ENCODE peak calls at places on chromosomes 11 and 22, in seven cellular contexts. One of them, this sample, is unnamed. For H3K9me3, the result is how much of the 10 kb centered on the place peaks cover.

GRCh38 chr11:6328321-6328720 is 8.0 kb upstream of the CAVIN3 start:
- DNase-seq in DND-41: no peak
- DNase-seq in IMR-90: peak
- DNase-seq in fibroblast of lung: peak
- DNase-seq in mucosa of descending colon: no peak
- DNase-seq in left ventricle myocardium inferior: no peak
- DNase-seq in CD4-positive, alpha-beta memory T cell: no peak
- DNase-seq in this sample: peak

GRCh38 chr11:102760355-102761035 is 19.9 kb downstream of the MMP10 start:
- DNase-seq in DND-41: no peak
- DNase-seq in IMR-90: peak
- DNase-seq in fibroblast of lung: peak
- DNase-seq in mucosa of descending colon: no peak
- DNase-seq in left ventricle myocardium inferior: no peak
- DNase-seq in CD4-positive, alpha-beta memory T cell: no peak
- DNase-seq in this sample: peak

GRCh38 chr11:125166347-125166841 is 1.8 kb downstream of the PKNOX2 start:
- DNase-seq in DND-41: no peak
- DNase-seq in IMR-90: no peak
- DNase-seq in fibroblast of lung: peak
- DNase-seq in mucosa of descending colon: no peak
- DNase-seq in left ventricle myocardium inferior: peak
- DNase-seq in CD4-positive, alpha-beta memory T cell: peak
- DNase-seq in this sample: peak

GRCh38 chr11:288328-289144 is at the start of gene PGGHG:
- DNase-seq in DND-41: peak
- DNase-seq in IMR-90: no peak
- DNase-seq in fibroblast of lung: peak
- DNase-seq in mucosa of descending colon: peak
- DNase-seq in left ventricle myocardium inferior: peak
- DNase-seq in CD4-positive, alpha-beta memory T cell: peak
- DNase-seq in this sample: peak

GRCh38 chr11:70948855-70949551 is 303.4 kb downstream of the SHANK2 start:
- DNase-seq in DND-41: no peak
- DNase-seq in IMR-90: no peak
- DNase-seq in fibroblast of lung: no peak
- DNase-seq in mucosa of descending colon: no peak
- DNase-seq in left ventricle myocardium inferior: no peak
- DNase-seq in CD4-positive, alpha-beta memory T cell: no peak
- DNase-seq in this sample: no peak

GRCh38 chr11:69644071-69644961 is 3.4 kb downstream of the CCND1 start:
- DNase-seq in DND-41: no peak
- DNase-seq in IMR-90: peak
- DNase-seq in fibroblast of lung: peak
- DNase-seq in mucosa of descending colon: peak
- DNase-seq in left ventricle myocardium inferior: peak
- DNase-seq in CD4-positive, alpha-beta memory T cell: no peak
- DNase-seq in this sample: peak

GRCh38 chr11:121444508-121444907 is 7.6 kb upstream of the SORL1 start:
- DNase-seq in DND-41: no peak
- DNase-seq in IMR-90: no peak
- DNase-seq in fibroblast of lung: no peak
- DNase-seq in mucosa of descending colon: no peak
- DNase-seq in left ventricle myocardium inferior: no peak
- DNase-seq in CD4-positive, alpha-beta memory T cell: no peak
- DNase-seq in this sample: no peak

GRCh38 chr11:117515892-117516291 is 188.2 kb downstream of the CEP164 start:
- DNase-seq in DND-41: no peak
- DNase-seq in IMR-90: no peak
- DNase-seq in fibroblast of lung: no peak
- DNase-seq in mucosa of descending colon: no peak
- DNase-seq in left ventricle myocardium inferior: no peak
- DNase-seq in CD4-positive, alpha-beta memory T cell: no peak
- DNase-seq in this sample: no peak

GRCh38 chr11:43359432-43359818 is 705 bp downstream of the TTC17 start:
- DNase-seq in DND-41: peak
- DNase-seq in IMR-90: peak
- DNase-seq in fibroblast of lung: peak
- DNase-seq in mucosa of descending colon: no peak
- DNase-seq in left ventricle myocardium inferior: no peak
- DNase-seq in CD4-positive, alpha-beta memory T cell: peak
- DNase-seq in this sample: peak

GRCh38 chr11:9839550-9839949 is 175.7 kb downstream of the SWAP70 start:
- DNase-seq in DND-41: no peak
- DNase-seq in IMR-90: no peak
- DNase-seq in fibroblast of lung: no peak
- DNase-seq in mucosa of descending colon: no peak
- DNase-seq in left ventricle myocardium inferior: no peak
- DNase-seq in CD4-positive, alpha-beta memory T cell: no peak
- DNase-seq in this sample: no peak

GRCh38 chr11:62832346-62833234 is at the start of gene TEX54:
- DNase-seq in DND-41: no peak
- DNase-seq in IMR-90: peak
- DNase-seq in fibroblast of lung: peak
- DNase-seq in mucosa of descending colon: peak
- DNase-seq in left ventricle myocardium inferior: no peak
- DNase-seq in CD4-positive, alpha-beta memory T cell: no peak
- DNase-seq in this sample: no peak

GRCh38 chr11:21761000-21761399 is 431.9 kb upstream of the ANO5 start:
- DNase-seq in DND-41: no peak
- DNase-seq in IMR-90: no peak
- DNase-seq in fibroblast of lung: no peak
- DNase-seq in mucosa of descending colon: no peak
- DNase-seq in left ventricle myocardium inferior: no peak
- DNase-seq in CD4-positive, alpha-beta memory T cell: no peak
- DNase-seq in this sample: no peak

GRCh38 chr11:47593934-47594855 is at the start of gene C1QTNF4:
- DNase-seq in DND-41: no peak
- DNase-seq in IMR-90: no peak
- DNase-seq in fibroblast of lung: no peak
- DNase-seq in mucosa of descending colon: no peak
- DNase-seq in left ventricle myocardium inferior: no peak
- DNase-seq in CD4-positive, alpha-beta memory T cell: no peak
- DNase-seq in this sample: no peak

GRCh38 chr11:130648601-130649000 is 200.2 kb downstream of the ADAMTS15 start:
- DNase-seq in DND-41: no peak
- DNase-seq in IMR-90: no peak
- DNase-seq in fibroblast of lung: no peak
- DNase-seq in mucosa of descending colon: no peak
- DNase-seq in left ventricle myocardium inferior: peak
- DNase-seq in CD4-positive, alpha-beta memory T cell: no peak
- DNase-seq in this sample: no peak

GRCh38 chr11:1929621-1930447 is 10.3 kb downstream of the TNNT3 start:
- DNase-seq in DND-41: no peak
- DNase-seq in IMR-90: no peak
- DNase-seq in fibroblast of lung: no peak
- DNase-seq in mucosa of descending colon: no peak
- DNase-seq in left ventricle myocardium inferior: no peak
- DNase-seq in CD4-positive, alpha-beta memory T cell: no peak
- DNase-seq in this sample: no peak

GRCh38 chr22:42855726-42856125 is 1.3 kb downstream of the ARFGAP3 start:
- DNase-seq in DND-41: no peak
- DNase-seq in IMR-90: no peak
- DNase-seq in fibroblast of lung: no peak
- DNase-seq in mucosa of descending colon: no peak
- DNase-seq in left ventricle myocardium inferior: no peak
- DNase-seq in CD4-positive, alpha-beta memory T cell: no peak
- DNase-seq in this sample: no peak

GRCh38 chr11:69303427-69303826 is 9.5 kb downstream of the MYEOV start:
- DNase-seq in DND-41: no peak
- DNase-seq in IMR-90: no peak
- DNase-seq in fibroblast of lung: no peak
- DNase-seq in mucosa of descending colon: no peak
- DNase-seq in left ventricle myocardium inferior: no peak
- DNase-seq in CD4-positive, alpha-beta memory T cell: no peak
- DNase-seq in this sample: no peak

GRCh38 chr22:37818397-37819099 is 4.6 kb upstream of the GALR3 start:
- DNase-seq in DND-41: no peak
- DNase-seq in IMR-90: peak
- DNase-seq in fibroblast of lung: peak
- DNase-seq in mucosa of descending colon: peak
- DNase-seq in left ventricle myocardium inferior: peak
- DNase-seq in CD4-positive, alpha-beta memory T cell: peak
- DNase-seq in this sample: peak

GRCh38 chr11:44863231-44863630 is 87.5 kb downstream of the TP53I11 start:
- DNase-seq in DND-41: no peak
- DNase-seq in IMR-90: no peak
- DNase-seq in fibroblast of lung: peak
- DNase-seq in mucosa of descending colon: no peak
- DNase-seq in left ventricle myocardium inferior: no peak
- DNase-seq in CD4-positive, alpha-beta memory T cell: no peak
- DNase-seq in this sample: no peak

GRCh38 chr11:130698174-130698573 is 218.1 kb downstream of the SNX19 start:
- DNase-seq in DND-41: no peak
- DNase-seq in IMR-90: no peak
- DNase-seq in fibroblast of lung: no peak
- DNase-seq in mucosa of descending colon: no peak
- DNase-seq in left ventricle myocardium inferior: no peak
- DNase-seq in CD4-positive, alpha-beta memory T cell: no peak
- DNase-seq in this sample: no peak

DNA sequence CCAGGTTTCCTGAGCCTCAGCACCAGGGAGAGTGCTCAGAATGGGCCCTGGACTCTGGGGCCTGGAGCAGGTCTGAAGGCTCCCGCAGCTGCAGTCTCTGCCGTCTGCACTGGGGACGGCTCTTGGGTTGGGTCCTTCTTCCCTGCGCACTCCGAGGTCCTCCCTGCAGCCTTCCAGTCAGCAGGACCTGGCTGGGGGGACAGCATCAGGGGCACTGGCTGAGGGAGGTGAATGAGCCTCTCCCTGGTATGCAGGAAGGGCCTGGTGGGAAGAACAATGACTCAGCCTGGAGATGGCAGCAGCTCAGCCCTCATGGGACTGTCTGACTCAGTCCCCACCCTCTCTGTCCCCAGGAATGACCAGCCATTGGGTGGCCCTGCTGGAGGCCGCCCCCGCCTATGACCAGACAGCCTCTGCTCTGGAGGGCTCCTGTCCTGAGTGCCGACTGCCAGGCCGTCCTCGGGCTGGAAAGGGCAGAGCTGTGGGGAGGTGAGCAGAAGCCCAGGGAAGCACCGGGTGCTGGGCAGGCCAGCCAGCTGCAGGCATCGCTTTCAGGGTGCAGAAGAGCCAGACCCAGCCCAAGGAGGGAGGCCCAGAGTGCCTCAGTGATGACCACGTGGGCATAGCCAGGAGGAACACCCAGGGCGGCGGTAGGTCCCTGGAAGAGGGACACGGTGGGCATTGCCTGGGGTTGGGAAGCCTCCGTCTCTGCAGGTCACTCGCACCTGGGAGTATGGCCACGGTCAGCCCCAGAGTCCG is 455.0 kb downstream of the BRD1 start:
- DNase-seq in DND-41: no peak
- DNase-seq in IMR-90: no peak
- DNase-seq in fibroblast of lung: no peak
- DNase-seq in mucosa of descending colon: no peak
- DNase-seq in left ventricle myocardium inferior: no peak
- DNase-seq in CD4-positive, alpha-beta memory T cell: no peak
- DNase-seq in this sample: no peak
- H3K9me3 ChIP-seq in DND-41: under half
- H3K9me3 ChIP-seq in IMR-90: half or more
- H3K9me3 ChIP-seq in fibroblast of lung: under half
- H3K9me3 ChIP-seq in mucosa of descending colon: under half
- H3K9me3 ChIP-seq in left ventricle myocardium inferior: under half
- H3K9me3 ChIP-seq in CD4-positive, alpha-beta memory T cell: under half
- H3K9me3 ChIP-seq in this sample: under half

DNA sequence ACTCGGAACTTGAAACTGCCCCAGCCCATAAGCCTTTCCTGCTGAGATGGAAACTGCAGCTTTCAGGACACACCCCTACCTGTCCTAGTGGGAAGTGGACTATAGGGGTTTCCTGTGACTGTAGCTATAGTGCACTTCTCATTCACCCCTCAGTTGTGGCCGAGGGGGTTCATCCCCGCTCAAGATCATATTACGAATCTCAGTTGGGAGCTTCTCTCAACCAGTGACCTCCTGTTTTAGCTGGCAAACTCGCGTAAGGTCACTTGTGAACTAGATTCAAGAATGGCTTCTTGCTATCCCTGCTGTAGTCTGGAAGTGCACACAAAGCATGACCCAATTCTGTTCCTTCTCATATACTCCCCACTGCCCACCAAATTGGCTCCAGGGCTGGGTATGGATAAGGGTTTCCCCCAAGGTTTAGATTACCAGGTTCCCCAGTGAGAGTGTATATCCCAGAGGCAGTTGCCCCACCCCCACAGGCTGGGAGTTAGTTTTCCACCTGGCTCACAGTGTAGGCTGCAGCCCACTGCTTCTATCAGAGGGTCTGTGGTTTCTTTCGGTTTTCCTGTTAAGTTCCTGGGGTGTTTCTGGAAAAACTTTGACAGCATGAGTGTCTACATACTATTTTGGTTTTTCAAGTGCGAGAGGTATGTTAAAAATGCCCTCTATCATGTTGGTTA is 812.9 kb downstream of the JRKL start:
- DNase-seq in DND-41: no peak
- DNase-seq in IMR-90: no peak
- DNase-seq in fibroblast of lung: no peak
- DNase-seq in mucosa of descending colon: no peak
- DNase-seq in left ventricle myocardium inferior: no peak
- DNase-seq in CD4-positive, alpha-beta memory T cell: no peak
- DNase-seq in this sample: peak
- H3K9me3 ChIP-seq in DND-41: under half
- H3K9me3 ChIP-seq in IMR-90: under half
- H3K9me3 ChIP-seq in fibroblast of lung: under half
- H3K9me3 ChIP-seq in mucosa of descending colon: under half
- H3K9me3 ChIP-seq in left ventricle myocardium inferior: under half
- H3K9me3 ChIP-seq in CD4-positive, alpha-beta memory T cell: under half
- H3K9me3 ChIP-seq in this sample: under half

GRCh38 chr11:114607753-114608459 is 12.3 kb upstream of the NXPE4 start:
- DNase-seq in DND-41: no peak
- DNase-seq in IMR-90: no peak
- DNase-seq in fibroblast of lung: no peak
- DNase-seq in mucosa of descending colon: no peak
- DNase-seq in left ventricle myocardium inferior: no peak
- DNase-seq in CD4-positive, alpha-beta memory T cell: no peak
- DNase-seq in this sample: no peak

GRCh38 chr11:114605370-114605769 is 9.8 kb upstream of the NXPE4 start:
- DNase-seq in DND-41: no peak
- DNase-seq in IMR-90: no peak
- DNase-seq in fibroblast of lung: no peak
- DNase-seq in mucosa of descending colon: no peak
- DNase-seq in left ventricle myocardium inferior: no peak
- DNase-seq in CD4-positive, alpha-beta memory T cell: no peak
- DNase-seq in this sample: no peak

GRCh38 chr11:114604886-114605285 is 9.3 kb upstream of the NXPE4 start:
- DNase-seq in DND-41: no peak
- DNase-seq in IMR-90: no peak
- DNase-seq in fibroblast of lung: no peak
- DNase-seq in mucosa of descending colon: no peak
- DNase-seq in left ventricle myocardium inferior: no peak
- DNase-seq in CD4-positive, alpha-beta memory T cell: no peak
- DNase-seq in this sample: no peak

GRCh38 chr11:114606003-114606801 is 10.6 kb upstream of the NXPE4 start:
- DNase-seq in DND-41: no peak
- DNase-seq in IMR-90: peak
- DNase-seq in fibroblast of lung: no peak
- DNase-seq in mucosa of descending colon: no peak
- DNase-seq in left ventricle myocardium inferior: no peak
- DNase-seq in CD4-positive, alpha-beta memory T cell: no peak
- DNase-seq in this sample: no peak

GRCh38 chr11:114604179-114604813 is 8.7 kb upstream of the NXPE4 start:
- DNase-seq in DND-41: no peak
- DNase-seq in IMR-90: no peak
- DNase-seq in fibroblast of lung: no peak
- DNase-seq in mucosa of descending colon: no peak
- DNase-seq in left ventricle myocardium inferior: no peak
- DNase-seq in CD4-positive, alpha-beta memory T cell: no peak
- DNase-seq in this sample: no peak
- H3K9me3 ChIP-seq in DND-41: under half
- H3K9me3 ChIP-seq in IMR-90: under half
- H3K9me3 ChIP-seq in fibroblast of lung: under half
- H3K9me3 ChIP-seq in mucosa of descending colon: under half
- H3K9me3 ChIP-seq in left ventricle myocardium inferior: under half
- H3K9me3 ChIP-seq in CD4-positive, alpha-beta memory T cell: under half
- H3K9me3 ChIP-seq in this sample: under half

GRCh38 chr22:47388778-47389177 is 626.3 kb downstream of the TBC1D22A start:
- DNase-seq in DND-41: no peak
- DNase-seq in IMR-90: no peak
- DNase-seq in fibroblast of lung: no peak
- DNase-seq in mucosa of descending colon: no peak
- DNase-seq in left ventricle myocardium inferior: no peak
- DNase-seq in CD4-positive, alpha-beta memory T cell: no peak
- DNase-seq in this sample: no peak
- H3K9me3 ChIP-seq in DND-41: under half
- H3K9me3 ChIP-seq in IMR-90: under half
- H3K9me3 ChIP-seq in fibroblast of lung: under half
- H3K9me3 ChIP-seq in mucosa of descending colon: under half
- H3K9me3 ChIP-seq in left ventricle myocardium inferior: under half
- H3K9me3 ChIP-seq in CD4-positive, alpha-beta memory T cell: under half
- H3K9me3 ChIP-seq in this sample: under half